ENCODE peak calls at places on chromosome 3, in seven cellular contexts. One of them, this sample, is unnamed.

GRCh38 chr3:56055616-56056350 is 412.5 kb downstream of the ERC2 start:
- DNase-seq in activated naive CD4-positive, alpha-beta T cell: no peak
- DNase-seq in GOT3: no peak
- DNase-seq in GM23338: no peak
- DNase-seq in adrenal gland: no peak
- DNase-seq in NCI-H2171 treated with DMSO at 0.1 percent for 48 hours: peak
- DNase-seq in hepatic stellate cell: no peak
- DNase-seq in this sample: no peak

GRCh38 chr3:4841225-4841624 is 138.0 kb upstream of the BHLHE40 start:
- DNase-seq in hepatic stellate cell: no peak
- DNase-seq in NCI-H2171 treated with DMSO at 0.1 percent for 48 hours: no peak
- DNase-seq in adrenal gland: no peak
- DNase-seq in GOT3: no peak
- DNase-seq in GM23338: peak
- DNase-seq in activated naive CD4-positive, alpha-beta T cell: no peak
- DNase-seq in this sample: no peak

GRCh38 chr3:194548346-194549321 is 61.8 kb upstream of the ATP13A3 start:
- DNase-seq in activated naive CD4-positive, alpha-beta T cell: no peak
- DNase-seq in hepatic stellate cell: no peak
- DNase-seq in GOT3: no peak
- DNase-seq in adrenal gland: no peak
- DNase-seq in GM23338: no peak
- DNase-seq in NCI-H2171 treated with DMSO at 0.1 percent for 48 hours: no peak
- DNase-seq in this sample: no peak

GRCh38 chr3:156158656-156159295 is 38.4 kb downstream of the KCNAB1 start:
- DNase-seq in GOT3: no peak
- DNase-seq in adrenal gland: no peak
- DNase-seq in hepatic stellate cell: no peak
- DNase-seq in activated naive CD4-positive, alpha-beta T cell: no peak
- DNase-seq in GM23338: no peak
- DNase-seq in NCI-H2171 treated with DMSO at 0.1 percent for 48 hours: peak
- DNase-seq in this sample: no peak

GRCh38 chr3:176961916-176962315 is 235.4 kb downstream of the TBL1XR1 start:
- DNase-seq in NCI-H2171 treated with DMSO at 0.1 percent for 48 hours: no peak
- DNase-seq in adrenal gland: no peak
- DNase-seq in hepatic stellate cell: peak
- DNase-seq in GM23338: peak
- DNase-seq in activated naive CD4-positive, alpha-beta T cell: no peak
- DNase-seq in GOT3: no peak
- DNase-seq in this sample: no peak

GRCh38 chr3:160129459-160130061 is 95.7 kb upstream of the C3orf80 start:
- DNase-seq in activated naive CD4-positive, alpha-beta T cell: no peak
- DNase-seq in GM23338: no peak
- DNase-seq in adrenal gland: no peak
- DNase-seq in NCI-H2171 treated with DMSO at 0.1 percent for 48 hours: no peak
- DNase-seq in GOT3: no peak
- DNase-seq in hepatic stellate cell: peak
- DNase-seq in this sample: no peak

GRCh38 chr3:146895026-146895749 is 290.0 kb upstream of the PLSCR5 start:
- DNase-seq in adrenal gland: no peak
- DNase-seq in hepatic stellate cell: peak
- DNase-seq in NCI-H2171 treated with DMSO at 0.1 percent for 48 hours: no peak
- DNase-seq in activated naive CD4-positive, alpha-beta T cell: no peak
- DNase-seq in GM23338: no peak
- DNase-seq in GOT3: no peak
- DNase-seq in this sample: no peak

GRCh38 chr3:58857423-58857822 is 190.8 kb upstream of the FAM3D start:
- DNase-seq in activated naive CD4-positive, alpha-beta T cell: no peak
- DNase-seq in hepatic stellate cell: no peak
- DNase-seq in GM23338: no peak
- DNase-seq in adrenal gland: no peak
- DNase-seq in NCI-H2171 treated with DMSO at 0.1 percent for 48 hours: no peak
- DNase-seq in GOT3: no peak
- DNase-seq in this sample: no peak

GRCh38 chr3:36906504-36907149 is 38.2 kb downstream of the TRANK1 start:
- DNase-seq in NCI-H2171 treated with DMSO at 0.1 percent for 48 hours: no peak
- DNase-seq in activated naive CD4-positive, alpha-beta T cell: no peak
- DNase-seq in adrenal gland: no peak
- DNase-seq in GOT3: no peak
- DNase-seq in GM23338: no peak
- DNase-seq in hepatic stellate cell: no peak
- DNase-seq in this sample: no peak

GRCh38 chr3:46191730-46192129 is 16.4 kb downstream of the CCR1 start:
- DNase-seq in adrenal gland: no peak
- DNase-seq in NCI-H2171 treated with DMSO at 0.1 percent for 48 hours: no peak
- DNase-seq in GOT3: no peak
- DNase-seq in activated naive CD4-positive, alpha-beta T cell: no peak
- DNase-seq in GM23338: no peak
- DNase-seq in hepatic stellate cell: no peak
- DNase-seq in this sample: no peak

GRCh38 chr3:53071882-53072431 is 26.1 kb upstream of the SFMBT1 start:
- DNase-seq in adrenal gland: no peak
- DNase-seq in GM23338: no peak
- DNase-seq in GOT3: no peak
- DNase-seq in activated naive CD4-positive, alpha-beta T cell: no peak
- DNase-seq in hepatic stellate cell: no peak
- DNase-seq in NCI-H2171 treated with DMSO at 0.1 percent for 48 hours: no peak
- DNase-seq in this sample: no peak

GRCh38 chr3:80785875-80786274 is 975.6 kb downstream of the GBE1 start:
- DNase-seq in hepatic stellate cell: no peak
- DNase-seq in activated naive CD4-positive, alpha-beta T cell: no peak
- DNase-seq in NCI-H2171 treated with DMSO at 0.1 percent for 48 hours: no peak
- DNase-seq in GOT3: no peak
- DNase-seq in adrenal gland: no peak
- DNase-seq in GM23338: no peak
- DNase-seq in this sample: no peak

GRCh38 chr3:188309437-188310269 is 155.7 kb downstream of the LPP start:
- DNase-seq in activated naive CD4-positive, alpha-beta T cell: no peak
- DNase-seq in NCI-H2171 treated with DMSO at 0.1 percent for 48 hours: no peak
- DNase-seq in GM23338: no peak
- DNase-seq in adrenal gland: no peak
- DNase-seq in GOT3: no peak
- DNase-seq in hepatic stellate cell: no peak
- DNase-seq in this sample: no peak

GRCh38 chr3:14780927-14781507 is 37.7 kb upstream of the FGD5 start:
- DNase-seq in GM23338: peak
- DNase-seq in NCI-H2171 treated with DMSO at 0.1 percent for 48 hours: no peak
- DNase-seq in GOT3: no peak
- DNase-seq in activated naive CD4-positive, alpha-beta T cell: no peak
- DNase-seq in adrenal gland: no peak
- DNase-seq in hepatic stellate cell: peak
- DNase-seq in this sample: peak

GRCh38 chr3:194272861-194273266 is 78.3 kb downstream of the CPN2 start:
- DNase-seq in GOT3: no peak
- DNase-seq in activated naive CD4-positive, alpha-beta T cell: no peak
- DNase-seq in adrenal gland: peak
- DNase-seq in GM23338: no peak
- DNase-seq in hepatic stellate cell: no peak
- DNase-seq in NCI-H2171 treated with DMSO at 0.1 percent for 48 hours: no peak
- DNase-seq in this sample: no peak

GRCh38 chr3:112043621-112044201 is 9.2 kb downstream of the TMPRSS7 start:
- DNase-seq in GM23338: peak
- DNase-seq in adrenal gland: peak
- DNase-seq in activated naive CD4-positive, alpha-beta T cell: no peak
- DNase-seq in GOT3: no peak
- DNase-seq in NCI-H2171 treated with DMSO at 0.1 percent for 48 hours: peak
- DNase-seq in hepatic stellate cell: peak
- DNase-seq in this sample: peak

GRCh38 chr3:179745109-179745508 is 92.3 kb downstream of the USP13 start:
- DNase-seq in activated naive CD4-positive, alpha-beta T cell: no peak
- DNase-seq in GOT3: no peak
- DNase-seq in GM23338: no peak
- DNase-seq in NCI-H2171 treated with DMSO at 0.1 percent for 48 hours: no peak
- DNase-seq in hepatic stellate cell: no peak
- DNase-seq in adrenal gland: no peak
- DNase-seq in this sample: no peak

This sample was measured in HCT116.